ENCODE peak calls at places on chromosomes 13 and 19, in five cellular contexts. L is fibroblast of the aortic adventitia, P is ascending aorta, O is foreskin fibroblast, Y is esophagus muscularis mucosa. Z is an unnamed sample.

GRCh38 chr19:12555456-12555930 is 4.2 kb upstream of the ZNF564 start:
- DNase-seq in O (no peak), L (no peak), Y (no peak), P (no peak), Z (peak; percentile 82)

GRCh38 chr19:778910-779653 is 18.2 kb upstream of the PTBP1 start:
- DNase-seq in O (peak; percentile 96), Y (no peak), L (peak; percentile 96), P (no peak), Z (no peak)

GRCh38 chr13:73158851-73159250 is 100.0 kb downstream of the KLF5 start:
- DNase-seq in Y (no peak), P (no peak), O (peak; percentile 54), L (peak; percentile 43), Z (no peak)

GRCh38 chr19:22332924-22333323 is 46.7 kb downstream of the ZNF729 start:
- DNase-seq in O (peak; percentile 1), L (no peak), P (no peak), Y (peak; percentile 74), Z (no peak)

GRCh38 chr19:14371321-14371821 is 9.9 kb upstream of the ADGRE5 start:
- DNase-seq in Y (no peak), P (no peak), L (no peak), O (no peak), Z (no peak)

GRCh38 chr13:75417006-75417384 is 65.0 kb downstream of the TBC1D4 start:
- DNase-seq in L (no peak), O (peak; percentile 31), P (no peak), Y (no peak), Z (peak; percentile 75)

GRCh38 chr19:33294058-33294798 is 8.1 kb downstream of the CEBPA start:
- DNase-seq in P (no peak), Y (no peak), O (no peak), L (no peak), Z (peak; percentile 10)

GRCh38 chr13:34391071-34391470 is 551.0 kb upstream of the NBEA start:
- DNase-seq in O (peak; percentile 78), L (peak; percentile 43), Y (no peak), P (no peak), Z (no peak)

GRCh38 chr13:45628094-45628493 is 12.6 kb upstream of the ERICH6B start:
- DNase-seq in P (no peak), L (no peak), Y (no peak), O (no peak), Z (no peak)

GRCh38 chr19:18233224-18233825 is 7.1 kb upstream of the PDE4C start:
- DNase-seq in L (peak; percentile 53), Y (no peak), P (no peak), O (peak; percentile 73), Z (peak; percentile 88)

GRCh38 chr19:45876411-45877197 is 9.3 kb downstream of the IRF2BP1 start:
- DNase-seq in Y (no peak), O (peak; percentile 30), L (no peak), P (no peak), Z (peak; percentile 67)

GRCh38 chr19:44512326-44513298 is 12.3 kb upstream of the ZNF180 start:
- DNase-seq in L (peak; percentile 68), Y (no peak), O (peak; percentile 56), P (no peak), Z (no peak)

GRCh38 chr13:22103046-22103445 is 432.2 kb downstream of the FGF9 start:
- DNase-seq in L (peak; percentile 49), P (no peak), Y (no peak), O (no peak), Z (no peak)

GRCh38 chr13:48043789-48044503 is 6.4 kb downstream of the NUDT15 start:
- DNase-seq in P (no peak), O (peak; percentile 58), Y (no peak), L (peak; percentile 72), Z (no peak)

GRCh38 chr13:77779461-77780272 is 82.2 kb downstream of the SLAIN1 start:
- DNase-seq in L (peak; percentile 92), P (no peak), Y (no peak), O (peak; percentile 46), Z (peak; percentile 83)

GRCh38 chr13:110636053-110636475 is 20.7 kb downstream of the NAXD start:
- DNase-seq in L (no peak), Y (no peak), P (no peak), O (no peak), Z (no peak)

GRCh38 chr19:17835182-17836006 is 12.4 kb downstream of the JAK3 start:
- DNase-seq in O (no peak), Y (no peak), P (no peak), L (no peak), Z (no peak)

GRCh38 chr13:44818428-44818827 is 170.8 kb downstream of the NUFIP1 start:
- DNase-seq in Y (no peak), O (peak; percentile 39), L (no peak), P (no peak), Z (no peak)

GRCh38 chr19:18093439-18094161 is 4.0 kb upstream of the MAST3 start:
- DNase-seq in Y (no peak), L (peak; percentile 39), O (peak; percentile 42), P (no peak), Z (no peak)

GRCh38 chr13:46341112-46341711 is 45.8 kb downstream of the RUBCNL start:
- DNase-seq in P (no peak), L (peak; percentile 68), Y (no peak), O (peak; percentile 85), Z (no peak)

GRCh38 chr19:41997121-41997850 is 3.3 kb upstream of the ATP1A3 start:
- DNase-seq in L (peak; percentile 38), Y (no peak), P (no peak), O (peak; percentile 73), Z (peak; percentile 90)

GRCh38 chr13:40784540-40784939 is 4.9 kb upstream of the SLC25A15 start:
- DNase-seq in L (no peak), P (no peak), Y (no peak), O (no peak), Z (no peak)

GRCh38 chr19:2475018-2475701 is 767 bp upstream of the GADD45B start:
- DNase-seq in P (no peak), L (peak; percentile 61), Y (no peak), O (peak; percentile 80), Z (peak; percentile 67)

GRCh38 chr13:28584873-28585317 is 74.0 kb upstream of the POMP start:
- DNase-seq in O (peak; percentile 67), L (peak; percentile 59), P (no peak), Y (no peak), Z (no peak)

GRCh38 chr13:28582892-28583240 is 76.1 kb upstream of the POMP start:
- DNase-seq in L (no peak), Y (no peak), P (no peak), O (no peak), Z (no peak)

GRCh38 chr13:28583661-28584091 is 75.3 kb upstream of the POMP start:
- DNase-seq in O (peak; percentile 58), P (no peak), L (no peak), Y (no peak), Z (no peak)

GRCh38 chr13:28586585-28587540 is 72.1 kb upstream of the POMP start:
- DNase-seq in O (no peak), L (no peak), P (no peak), Y (no peak), Z (no peak)

DNA sequence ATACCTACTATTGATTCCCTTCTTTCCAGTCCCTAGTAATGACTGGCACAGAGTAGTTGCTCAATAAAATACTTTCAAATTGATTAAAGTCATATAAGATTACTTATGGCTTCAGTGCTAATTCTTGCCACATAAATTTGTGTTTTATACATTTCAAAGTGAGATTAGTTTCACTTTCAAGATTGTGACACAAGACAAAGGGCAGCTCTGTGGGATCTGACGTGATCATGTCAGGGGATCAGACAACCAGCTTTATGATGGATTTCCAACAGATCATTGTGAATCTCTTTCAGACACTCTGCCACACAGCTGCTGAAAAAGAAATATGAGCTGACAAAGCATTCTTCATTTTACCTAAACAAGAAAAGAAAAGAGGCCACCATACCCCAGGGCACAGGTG is 73.4 kb upstream of the POMP start:
- DNase-seq in Y (no peak), O (no peak), P (no peak), L (no peak), Z (no peak)
- TF ChIP-seq CTCF in Y (no peak), O (no peak), P (no peak), L (no peak), Z (no peak)

DNA sequence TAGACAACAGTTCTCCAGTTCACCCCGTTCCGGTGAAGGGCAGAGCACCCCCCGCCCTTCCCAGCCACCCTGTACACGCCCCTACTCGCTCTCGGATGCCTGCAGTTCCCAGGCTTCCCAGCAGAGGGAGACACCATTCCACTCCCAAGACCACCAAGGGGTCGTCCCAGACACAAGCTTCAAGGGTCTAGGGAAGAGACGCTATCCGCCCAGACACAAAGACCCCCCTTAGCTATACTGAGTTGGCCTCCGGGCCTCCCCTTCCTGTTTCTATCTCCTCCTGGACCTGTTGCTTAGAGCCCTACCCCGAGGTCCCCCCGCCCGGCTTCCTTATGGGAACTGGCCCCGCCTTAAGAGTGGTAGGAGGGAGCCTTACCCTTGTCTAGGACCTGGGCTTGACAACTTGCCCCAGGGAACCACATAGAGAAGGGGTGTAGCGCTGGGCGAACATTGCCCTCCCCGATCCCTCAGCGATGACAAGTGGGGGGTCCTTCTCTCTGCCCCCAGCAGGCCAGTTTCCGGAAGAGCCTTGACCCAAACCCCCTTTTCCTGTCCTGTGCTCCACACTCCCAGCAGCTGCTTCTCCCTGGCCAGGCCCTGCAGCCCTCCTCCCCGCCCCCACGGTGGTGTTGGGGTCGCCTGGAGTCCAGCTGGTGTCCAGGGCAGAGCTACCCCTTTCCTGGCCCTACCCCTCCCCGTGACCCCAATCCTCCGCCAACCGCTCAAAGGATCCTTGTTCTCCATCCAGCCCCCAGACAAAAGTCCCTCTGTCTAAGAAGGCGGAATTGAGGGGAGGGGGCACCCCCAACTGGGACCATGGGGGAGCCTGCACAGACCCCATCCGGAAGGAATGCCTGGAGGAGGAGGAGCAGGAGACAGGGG is 726 bp upstream of the FXYD3 start:
- DNase-seq in O (peak; percentile 71), P (no peak), Y (no peak), L (peak; percentile 62), Z (peak; percentile 59)
- H3K4me3 ChIP-seq in O (peak overlapping the region; percentile 43), P (peak overlapping the region; percentile 10), Y (peak overlapping the region; percentile 37), L (peak overlapping the region; percentile 39), Z (no peak overlapping the region)

GRCh38 chr19:8096071-8096470 is 43.5 kb downstream of the CCL25 start:
- DNase-seq in O (no peak), Y (no peak), L (no peak), P (no peak), Z (no peak)
- TF ChIP-seq CTCF in O (no peak), Y (no peak), L (peak; percentile 4), P (no peak), Z (no peak)

GRCh38 chr13:20192470-20193141 is at the start of gene GJB2:
- DNase-seq in P (no peak), L (no peak), Y (no peak), O (no peak), Z (peak; percentile 87)

GRCh38 chr13:20193142-20193923 is 595 bp upstream of the GJB2 start:
- DNase-seq in L (peak; percentile 12), P (no peak), Y (peak; percentile 88), O (peak; percentile 44), Z (peak; percentile 84)

GRCh38 chr13:20191902-20192469 is 752 bp downstream of the GJB2 start:
- DNase-seq in O (peak; percentile 41), L (peak; percentile 10), Y (peak; percentile 80), P (no peak), Z (no peak)

GRCh38 chr13:20195846-20196245 is 3.1 kb upstream of the GJB2 start:
- DNase-seq in P (no peak), L (no peak), Y (peak; percentile 83), O (no peak), Z (no peak)

GRCh38 chr13:20193924-20194631 is 1.3 kb upstream of the GJB2 start:
- DNase-seq in O (no peak), Y (peak; percentile 85), P (no peak), L (no peak), Z (no peak)
- H3K4me3 ChIP-seq in O (no peak overlapping the region), Y (peak overlapping the region; percentile 55), P (no peak overlapping the region), L (no peak overlapping the region), Z (no peak overlapping the region)